ENCODE peak calls at places on chromosomes 5 and 9, in five cellular contexts. G is SW480; C is stimulated activated CD4-positive, alpha-beta T cell treated with anti-CD3 and anti-CD28 coated beads, Interleukin-12 subunit alpha, Interleukin-12 subunit beta, amount 100 ng/mL, for 48 hours; E is kidney epithelial cell; L is NCI-H1105. K is an unnamed sample.
A peak's percentile ranks its signal among the peaks of the same experiment; 100 is the strongest.

GRCh38 chr5:150120617-150121447 is 34.5 kb upstream of the CSF1R start:
- DNase-seq in G (no peak), C (no peak), E (no peak), L (no peak), K (no peak)

GRCh38 chr5:168879929-168880328 is 300.8 kb upstream of the PANK3 start:
- DNase-seq in G (no peak), C (no peak), E (no peak), L (no peak), K (no peak)

GRCh38 chr5:137446611-137447010 is 52.5 kb downstream of the SPOCK1 start:
- DNase-seq in G (no peak), C (no peak), E (no peak), L (no peak), K (no peak)

GRCh38 chr9:117535439-117535838 is 120.6 kb upstream of the ASTN2 start:
- DNase-seq in G (no peak), C (no peak), E (no peak), L (no peak), K (no peak)

GRCh38 chr5:128537306-128537998 is 593 bp downstream of the FBN2 start:
- DNase-seq in G (no peak), C (no peak), E (no peak), L (no peak), K (no peak)

GRCh38 chr5:14240366-14240765 is 97.2 kb downstream of the TRIO start:
- DNase-seq in G (no peak), C (no peak), E (no peak), L (no peak), K (no peak)

GRCh38 chr5:152556779-152557178 is 151.7 kb upstream of the NMUR2 start:
- DNase-seq in G (no peak), C (no peak), E (no peak), L (peak; percentile 15), K (no peak)

GRCh38 chr5:306011-306805 is 15.3 kb upstream of the AHRR start:
- DNase-seq in G (no peak), C (no peak), E (no peak), L (no peak), K (no peak)

GRCh38 chr5:132760043-132760420 is 12.8 kb downstream of the CCNI2 start:
- DNase-seq in G (no peak), C (no peak), E (no peak), L (no peak), K (no peak)

GRCh38 chr9:95480346-95480745 is 36.4 kb downstream of the PTCH1 start:
- DNase-seq in G (no peak), C (no peak), E (no peak), L (no peak), K (no peak)

GRCh38 chr5:6979061-6979460 is 265.8 kb downstream of the TENT4A start:
- DNase-seq in G (no peak), C (no peak), E (no peak), L (no peak), K (no peak)

GRCh38 chr5:139155333-139155732 is 42.8 kb downstream of the SIL1 start:
- DNase-seq in G (no peak), C (no peak), E (no peak), L (no peak), K (peak; percentile 67)

GRCh38 chr9:121289554-121290370 is 21.8 kb downstream of the GSN start:
- DNase-seq in G (no peak), C (no peak), E (no peak), L (no peak), K (no peak)

GRCh38 chr9:123411636-123412035 is 55.6 kb downstream of the CRB2 start:
- DNase-seq in G (no peak), C (no peak), E (no peak), L (no peak), K (no peak)

GRCh38 chr5:35194636-35195471 is 35.4 kb downstream of the PRLR start:
- DNase-seq in G (no peak), C (no peak), E (no peak), L (no peak), K (no peak)

GRCh38 chr5:71744009-71744792 is 25.1 kb downstream of the CARTPT start:
- DNase-seq in G (no peak), C (no peak), E (no peak), L (no peak), K (no peak)

K was measured in retinal pigment epithelial cell.